ENCODE peak calls at places on chromosomes 6 and 20, in five cellular contexts. One of them, this sample, is unnamed.

GRCh38 chr20:38114353-38114791 is 50.7 kb downstream of the TGM2 start:
- DNase-seq in A549: no peak
- DNase-seq in H1: peak
- DNase-seq in HepG2: no peak
- DNase-seq in K562: peak
- DNase-seq in this sample: no peak

GRCh38 chr6:28816339-28816908 is 107.4 kb downstream of the TRIM27 start:
- DNase-seq in A549: no peak
- DNase-seq in H1: no peak
- DNase-seq in HepG2: no peak
- DNase-seq in K562: peak
- DNase-seq in this sample: no peak

GRCh38 chr6:140269766-140270165 is 895.3 kb upstream of the CITED2 start:
- DNase-seq in A549: no peak
- DNase-seq in H1: no peak
- DNase-seq in HepG2: no peak
- DNase-seq in K562: no peak
- DNase-seq in this sample: no peak

GRCh38 chr6:22332216-22332615 is 35.4 kb upstream of the PRL start:
- DNase-seq in A549: no peak
- DNase-seq in H1: no peak
- DNase-seq in HepG2: no peak
- DNase-seq in K562: no peak
- DNase-seq in this sample: no peak

GRCh38 chr6:110173506-110174132 is 5.9 kb downstream of the WASF1 start:
- DNase-seq in A549: no peak
- DNase-seq in H1: no peak
- DNase-seq in HepG2: peak
- DNase-seq in K562: peak
- DNase-seq in this sample: no peak

GRCh38 chr6:111737065-111737521 is 131.4 kb upstream of the TRAF3IP2 start:
- DNase-seq in A549: no peak
- DNase-seq in H1: no peak
- DNase-seq in HepG2: peak
- DNase-seq in K562: no peak
- DNase-seq in this sample: no peak

GRCh38 chr6:88910922-88911778 is 52.3 kb downstream of the RNGTT start:
- DNase-seq in A549: no peak
- DNase-seq in H1: no peak
- DNase-seq in HepG2: no peak
- DNase-seq in K562: no peak
- DNase-seq in this sample: no peak

GRCh38 chr6:116969211-116969863 is 92.3 kb downstream of the RFX6 start:
- DNase-seq in A549: peak
- DNase-seq in H1: no peak
- DNase-seq in HepG2: peak
- DNase-seq in K562: peak
- DNase-seq in this sample: no peak

GRCh38 chr6:17869010-17869752 is 118.3 kb downstream of the KIF13A start:
- DNase-seq in A549: no peak
- DNase-seq in H1: no peak
- DNase-seq in HepG2: no peak
- DNase-seq in K562: peak
- DNase-seq in this sample: no peak

GRCh38 chr20:3679749-3680700 is 1.8 kb downstream of the ADAM33 start:
- DNase-seq in A549: no peak
- DNase-seq in H1: no peak
- DNase-seq in HepG2: no peak
- DNase-seq in K562: no peak
- DNase-seq in this sample: no peak

GRCh38 chr20:35604444-35604750 is 11.2 kb upstream of the SPAG4 start:
- DNase-seq in A549: no peak
- DNase-seq in H1: peak
- DNase-seq in HepG2: peak
- DNase-seq in K562: peak
- DNase-seq in this sample: no peak

GRCh38 chr20:14512856-14513255 is 175.4 kb upstream of the FLRT3 start:
- DNase-seq in A549: no peak
- DNase-seq in H1: no peak
- DNase-seq in HepG2: no peak
- DNase-seq in K562: no peak
- DNase-seq in this sample: no peak

GRCh38 chr6:85041376-85041775 is 277.0 kb upstream of the TBX18 start:
- DNase-seq in A549: no peak
- DNase-seq in H1: no peak
- DNase-seq in HepG2: no peak
- DNase-seq in K562: peak
- DNase-seq in this sample: peak

GRCh38 chr6:104855507-104855906 is 4.2 kb downstream of the HACE1 start:
- DNase-seq in A549: no peak
- DNase-seq in H1: no peak
- DNase-seq in HepG2: no peak
- DNase-seq in K562: no peak
- DNase-seq in this sample: no peak

GRCh38 chr6:170140129-170140528 is 150.7 kb downstream of the DLL1 start:
- DNase-seq in A549: no peak
- DNase-seq in H1: no peak
- DNase-seq in HepG2: no peak
- DNase-seq in K562: peak
- DNase-seq in this sample: no peak

GRCh38 chr20:47699804-47700203 is 85.5 kb downstream of the SULF2 start:
- DNase-seq in A549: no peak
- DNase-seq in H1: no peak
- DNase-seq in HepG2: no peak
- DNase-seq in K562: no peak
- DNase-seq in this sample: no peak

GRCh38 chr6:167799033-167799933 is 27.4 kb upstream of the AFDN start:
- DNase-seq in A549: no peak
- DNase-seq in H1: peak
- DNase-seq in HepG2: no peak
- DNase-seq in K562: no peak
- DNase-seq in this sample: no peak

GRCh38 chr6:37372116-37372515 is 18.3 kb downstream of the RNF8 start:
- DNase-seq in A549: no peak
- DNase-seq in H1: no peak
- DNase-seq in HepG2: no peak
- DNase-seq in K562: no peak
- DNase-seq in this sample: no peak

GRCh38 chr6:109325400-109325801 is 56.9 kb downstream of the CD164 start:
- DNase-seq in A549: no peak
- DNase-seq in H1: no peak
- DNase-seq in HepG2: no peak
- DNase-seq in K562: no peak
- DNase-seq in this sample: no peak

GRCh38 chr20:14556206-14556605 is 218.8 kb upstream of the FLRT3 start:
- DNase-seq in A549: no peak
- DNase-seq in H1: no peak
- DNase-seq in HepG2: no peak
- DNase-seq in K562: no peak
- DNase-seq in this sample: no peak

GRCh38 chr20:51313275-51313898 is 229.1 kb downstream of the NFATC2 start:
- DNase-seq in A549: no peak
- DNase-seq in H1: no peak
- DNase-seq in HepG2: no peak
- DNase-seq in K562: no peak
- DNase-seq in this sample: no peak

GRCh38 chr6:28349892-28350737 is at the start of gene ZKSCAN3:
- DNase-seq in A549: peak
- DNase-seq in H1: peak
- DNase-seq in HepG2: peak
- DNase-seq in K562: peak
- DNase-seq in this sample: peak

GRCh38 chr6:75893058-75893775 is 144.2 kb downstream of the MYO6 start:
- DNase-seq in A549: peak
- DNase-seq in H1: no peak
- DNase-seq in HepG2: peak
- DNase-seq in K562: peak
- DNase-seq in this sample: peak

GRCh38 chr6:106770663-106771062 is 141.3 kb downstream of the QRSL1 start:
- DNase-seq in A549: no peak
- DNase-seq in H1: no peak
- DNase-seq in HepG2: no peak
- DNase-seq in K562: no peak
- DNase-seq in this sample: no peak

GRCh38 chr20:6685181-6685582 is 82.3 kb upstream of the BMP2 start:
- DNase-seq in A549: no peak
- DNase-seq in H1: no peak
- DNase-seq in HepG2: no peak
- DNase-seq in K562: no peak
- DNase-seq in this sample: no peak

GRCh38 chr6:4732691-4733315 is 43.4 kb upstream of the CDYL start:
- DNase-seq in A549: peak
- DNase-seq in H1: peak
- DNase-seq in HepG2: peak
- DNase-seq in K562: peak
- DNase-seq in this sample: no peak

GRCh38 chr6:159898519-159898918 is 7.7 kb downstream of the MAS1 start:
- DNase-seq in A549: no peak
- DNase-seq in H1: no peak
- DNase-seq in HepG2: no peak
- DNase-seq in K562: no peak
- DNase-seq in this sample: no peak

GRCh38 chr6:80434951-80435350 is 328.5 kb downstream of the BCKDHB start:
- DNase-seq in A549: no peak
- DNase-seq in H1: no peak
- DNase-seq in HepG2: no peak
- DNase-seq in K562: no peak
- DNase-seq in this sample: no peak

GRCh38 chr20:58251979-58252591 is 23.6 kb upstream of the ANKRD60 start:
- DNase-seq in A549: peak
- DNase-seq in H1: no peak
- DNase-seq in HepG2: peak
- DNase-seq in K562: peak
- DNase-seq in this sample: no peak
- TF ChIP-seq HDAC2 in A549: no peak
- TF ChIP-seq HDAC2 in H1: no peak
- TF ChIP-seq HDAC2 in HepG2: no peak
- TF ChIP-seq HDAC2 in K562: peak
- TF ChIP-seq HDAC2 in this sample: no peak

DNA sequence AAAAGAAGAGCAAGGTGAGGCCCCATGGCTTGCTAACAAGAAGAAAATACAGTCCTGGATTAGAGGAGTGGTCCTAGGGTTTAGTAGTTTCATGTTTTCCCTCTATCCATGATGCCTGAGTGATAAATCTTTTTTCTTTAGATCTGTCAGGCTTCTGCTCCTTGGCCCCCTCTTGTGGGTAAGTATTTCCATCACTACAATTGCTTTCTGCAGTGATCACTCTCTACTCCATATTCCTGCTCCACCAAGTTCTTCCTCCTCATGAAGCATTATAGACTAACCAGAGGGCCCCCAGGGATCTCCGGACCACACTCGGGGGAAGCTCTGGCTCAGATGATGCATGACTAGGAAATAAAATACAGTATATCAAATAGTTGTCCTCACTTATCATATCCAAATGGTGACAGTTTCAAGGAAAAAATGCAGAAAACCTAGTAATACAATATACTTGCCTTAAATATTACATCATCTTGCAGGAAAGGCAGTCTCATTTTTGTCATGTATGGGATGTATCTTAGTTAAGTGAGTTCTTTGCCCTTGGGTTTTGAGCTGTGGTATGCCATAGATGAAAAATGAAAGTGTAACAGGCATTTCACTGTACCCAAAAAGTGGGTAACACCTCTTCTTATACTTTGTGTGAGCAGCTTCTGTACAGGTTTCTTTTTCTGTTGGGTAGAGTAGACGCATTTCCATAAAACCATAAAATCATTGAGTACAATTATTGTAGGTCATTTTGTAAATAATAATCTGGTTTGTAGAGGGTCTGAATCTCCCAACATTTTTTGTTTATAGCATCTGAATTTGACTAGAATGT is 200.9 kb upstream of the EYA4 start:
- DNase-seq in A549: peak
- DNase-seq in H1: no peak
- DNase-seq in HepG2: peak
- DNase-seq in K562: peak
- DNase-seq in this sample: no peak
- TF ChIP-seq HDAC2 in A549: no peak
- TF ChIP-seq HDAC2 in H1: no peak
- TF ChIP-seq HDAC2 in HepG2: no peak
- TF ChIP-seq HDAC2 in K562: no peak
- TF ChIP-seq HDAC2 in this sample: no peak

GRCh38 chr6:145532361-145532760 is 203.0 kb downstream of the EPM2A start:
- DNase-seq in A549: no peak
- DNase-seq in H1: peak
- DNase-seq in HepG2: peak
- DNase-seq in K562: no peak
- DNase-seq in this sample: no peak

GRCh38 chr6:145530454-145530853 is 204.9 kb downstream of the EPM2A start:
- DNase-seq in A549: no peak
- DNase-seq in H1: no peak
- DNase-seq in HepG2: no peak
- DNase-seq in K562: no peak
- DNase-seq in this sample: no peak

GRCh38 chr6:145529582-145529981 is 205.7 kb downstream of the EPM2A start:
- DNase-seq in A549: no peak
- DNase-seq in H1: no peak
- DNase-seq in HepG2: no peak
- DNase-seq in K562: no peak
- DNase-seq in this sample: no peak

GRCh38 chr6:145531822-145532221 is 203.5 kb downstream of the EPM2A start:
- DNase-seq in A549: no peak
- DNase-seq in H1: no peak
- DNase-seq in HepG2: no peak
- DNase-seq in K562: no peak
- DNase-seq in this sample: no peak

GRCh38 chr6:145531032-145531431 is 204.3 kb downstream of the EPM2A start:
- DNase-seq in A549: no peak
- DNase-seq in H1: peak
- DNase-seq in HepG2: no peak
- DNase-seq in K562: no peak
- DNase-seq in this sample: no peak
- TF ChIP-seq HDAC2 in A549: no peak
- TF ChIP-seq HDAC2 in H1: no peak
- TF ChIP-seq HDAC2 in HepG2: no peak
- TF ChIP-seq HDAC2 in K562: no peak
- TF ChIP-seq HDAC2 in this sample: no peak

GRCh38 chr6:72350256-72350875 is 271.5 kb upstream of the KCNQ5 start:
- DNase-seq in A549: no peak
- DNase-seq in H1: no peak
- DNase-seq in HepG2: no peak
- DNase-seq in K562: no peak
- DNase-seq in this sample: no peak
- TF ChIP-seq HDAC2 in A549: no peak
- TF ChIP-seq HDAC2 in H1: no peak
- TF ChIP-seq HDAC2 in HepG2: no peak
- TF ChIP-seq HDAC2 in K562: no peak
- TF ChIP-seq HDAC2 in this sample: no peak

This sample was measured in GM12878.